ENCODE peak calls at places on chromosomes 2 and 18, in six cellular contexts. F, G, A, V, P and Z are unnamed samples.

GRCh38 chr2:191688934-191689695 is 11.2 kb downstream of the NABP1 start:
- DNase-seq in A (peak; percentile 90), P (peak; percentile 90), G (no peak), F (peak; percentile 80), V (no peak), Z (no peak)

GRCh38 chr2:98346259-98347236 is at the start of gene CNGA3:
- DNase-seq in P (no peak), A (peak; percentile 31), F (peak; percentile 22), G (peak; percentile 18), V (peak; percentile 45), Z (peak; percentile 23)

GRCh38 chr2:146321175-146321574 is 1523.7 kb upstream of the ACVR2A start:
- DNase-seq in P (no peak), F (peak; percentile 74), A (peak; percentile 59), V (no peak), G (no peak), Z (no peak)

GRCh38 chr2:189751080-189751658 is 11.4 kb downstream of the OSGEPL1 start:
- DNase-seq in P (peak; percentile 67), V (no peak), G (no peak), A (peak; percentile 7), F (peak; percentile 26), Z (no peak)

GRCh38 chr2:73998451-73998850 is 13.7 kb downstream of the TET3 start:
- DNase-seq in P (no peak), G (no peak), V (no peak), A (no peak), F (no peak), Z (no peak)

GRCh38 chr2:148654414-148654813 is 9.9 kb downstream of the EPC2 start:
- DNase-seq in F (no peak), V (no peak), P (no peak), A (no peak), G (no peak), Z (no peak)

GRCh38 chr2:206098471-206098870 is 12.5 kb upstream of the INO80D start:
- DNase-seq in G (no peak), V (no peak), P (no peak), A (no peak), F (no peak), Z (no peak)

GRCh38 chr2:167534443-167534842 is 646.2 kb downstream of the XIRP2 start:
- DNase-seq in G (no peak), P (no peak), A (peak; percentile 41), F (no peak), V (no peak), Z (no peak)

GRCh38 chr2:169480079-169480465 is 778 bp downstream of the BBS5 start:
- DNase-seq in G (no peak), F (no peak), P (peak; percentile 14), A (peak; percentile 19), V (no peak), Z (no peak)

GRCh38 chr2:120545521-120546076 is 190.1 kb upstream of the GLI2 start:
- DNase-seq in P (no peak), G (no peak), F (no peak), A (peak; percentile 49), V (no peak), Z (no peak)

GRCh38 chr2:161373939-161374338 is 42.2 kb upstream of the TBR1 start:
- DNase-seq in G (no peak), A (peak; percentile 60), F (no peak), V (no peak), P (no peak), Z (no peak)

GRCh38 chr2:98175811-98176210 is 88.8 kb downstream of the VWA3B start:
- DNase-seq in P (peak; percentile 14), F (no peak), A (no peak), V (no peak), G (no peak), Z (no peak)

GRCh38 chr18:80200932-80201672 is 46.2 kb downstream of the PARD6G start:
- DNase-seq in F (no peak), A (no peak), G (no peak), P (no peak), V (no peak), Z (no peak)

DNA sequence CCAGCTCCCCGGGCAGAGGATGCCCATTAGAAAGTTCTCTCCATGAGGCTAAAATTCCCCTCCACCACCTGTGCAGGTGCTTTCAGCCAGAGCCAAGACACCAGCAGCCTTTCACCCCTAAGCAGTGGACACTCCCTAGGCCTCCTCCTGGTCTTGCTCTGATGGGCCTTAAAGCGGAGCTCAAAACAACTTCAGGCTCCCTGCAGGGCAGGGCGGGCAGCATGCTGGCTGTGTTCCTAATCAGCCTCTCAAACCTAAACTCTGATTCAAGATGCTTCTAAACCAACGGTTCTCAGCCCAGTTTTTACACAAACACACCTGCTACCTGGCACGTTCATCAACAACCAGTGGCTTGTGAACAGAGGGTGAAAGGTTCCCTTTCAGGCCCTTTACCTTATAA is 254.4 kb downstream of the TWIST2 start:
- DNase-seq in F (no peak), P (no peak), A (no peak), V (no peak), G (no peak), Z (no peak)
- H3K36me3 ChIP-seq in F (peaks cover 24% of the 10 kb centered on the region), P (no peaks in the 10 kb centered on the region), A (no peaks in the 10 kb centered on the region), V (no peaks in the 10 kb centered on the region), G (peaks cover 67% of the 10 kb centered on the region), Z (peaks cover 3% of the 10 kb centered on the region)

DNA sequence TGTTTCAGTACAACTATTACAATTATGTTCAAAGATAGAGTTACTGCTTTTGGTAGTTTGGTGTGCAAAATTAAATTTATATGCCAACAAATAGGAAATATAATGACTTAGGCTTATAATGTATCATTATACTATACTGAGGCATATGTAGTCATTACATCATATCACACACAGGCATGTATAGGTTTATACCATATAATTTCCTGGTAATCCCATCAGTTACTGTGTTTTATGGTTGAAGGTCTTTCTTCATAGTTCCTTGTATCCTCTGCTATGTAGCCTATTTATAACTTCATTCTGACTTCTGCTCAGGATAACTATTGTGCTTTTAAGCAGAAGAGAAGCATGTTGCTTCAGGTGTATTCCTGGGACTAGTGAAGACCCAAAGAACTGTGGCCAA is 110.5 kb downstream of the ZNF407 start:
- DNase-seq in F (no peak), V (no peak), G (no peak), P (no peak), A (no peak), Z (no peak)
- H3K4me3 ChIP-seq in F (no peak overlapping the region), V (no peak overlapping the region), G (no peak overlapping the region), P (no peak overlapping the region), A (no peak overlapping the region), Z (no peak overlapping the region)

DNA sequence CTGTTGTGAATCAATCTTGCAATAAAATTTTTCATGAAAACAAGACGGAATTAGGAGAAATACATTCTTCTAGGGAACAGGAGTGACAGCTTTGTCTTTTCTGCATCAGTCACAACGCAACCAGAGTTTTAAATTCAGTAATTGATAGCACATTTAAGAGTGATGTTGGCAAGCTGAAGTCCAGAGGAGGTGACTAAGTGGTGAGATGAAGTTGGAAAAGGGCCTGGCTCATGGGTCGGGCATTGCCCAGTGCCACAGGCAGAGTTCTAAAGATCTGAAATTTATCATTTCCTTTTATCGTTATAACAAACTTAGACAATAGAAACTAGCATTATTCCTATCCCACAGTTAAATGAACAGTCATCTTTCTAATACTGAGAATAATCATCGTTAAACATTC is 764.6 kb upstream of the ZEB2 start:
- DNase-seq in F (no peak), V (no peak), A (no peak), G (no peak), P (peak; percentile 43), Z (peak; percentile 65)
- H3K9me3 ChIP-seq in F (no peaks in the 10 kb centered on the region), V (no peaks in the 10 kb centered on the region), A (no peaks in the 10 kb centered on the region), G (peaks cover 19% of the 10 kb centered on the region), P (no peaks in the 10 kb centered on the region), Z (peaks cover 6% of the 10 kb centered on the region)

DNA sequence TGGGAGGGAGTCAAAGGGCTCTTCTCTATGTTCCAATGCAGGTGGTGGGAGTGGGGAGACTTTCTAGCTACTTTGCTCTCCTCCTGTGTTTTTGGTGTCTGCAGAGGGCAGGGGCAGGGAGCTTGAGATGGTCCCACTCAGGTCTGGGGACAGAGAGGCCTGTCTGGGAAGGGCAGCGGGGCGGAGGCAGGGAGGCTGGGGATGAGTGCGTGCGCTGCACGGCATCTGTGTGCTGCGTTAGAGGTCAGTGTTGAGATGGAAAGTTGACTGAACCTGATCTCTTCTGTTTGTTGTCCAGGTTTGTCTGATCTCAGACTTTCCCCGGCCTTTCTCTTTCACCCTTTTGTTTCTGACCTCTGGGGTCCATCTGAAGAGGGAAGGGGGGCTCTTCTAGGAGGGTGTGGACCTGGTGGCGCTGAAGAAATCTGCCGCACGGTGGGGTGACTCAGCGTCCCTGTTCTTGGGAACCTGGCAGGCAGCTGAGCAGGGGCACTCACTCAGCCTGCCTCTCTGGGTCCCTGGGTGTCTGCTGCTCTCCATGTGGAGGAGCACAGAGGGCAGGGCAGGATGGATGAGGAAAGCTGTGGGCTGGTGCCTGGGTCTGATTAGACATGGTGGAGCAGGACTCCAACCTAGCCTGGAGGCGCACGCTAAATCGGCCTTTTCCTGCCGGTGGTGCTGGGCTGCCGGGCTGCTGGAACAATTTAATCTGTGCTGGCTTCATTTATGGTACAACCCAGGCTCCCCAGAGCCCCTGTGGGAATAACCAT is 24.1 kb downstream of the IGFBP2 start:
- DNase-seq in F (no peak), A (peak; percentile 46), V (no peak), G (no peak), P (no peak), Z (no peak)
- H3K36me3 ChIP-seq in F (no peaks in the 10 kb centered on the region), A (no peaks in the 10 kb centered on the region), V (no peaks in the 10 kb centered on the region), G (peaks cover 5% of the 10 kb centered on the region), P (no peaks in the 10 kb centered on the region), Z (no peaks in the 10 kb centered on the region)

DNA sequence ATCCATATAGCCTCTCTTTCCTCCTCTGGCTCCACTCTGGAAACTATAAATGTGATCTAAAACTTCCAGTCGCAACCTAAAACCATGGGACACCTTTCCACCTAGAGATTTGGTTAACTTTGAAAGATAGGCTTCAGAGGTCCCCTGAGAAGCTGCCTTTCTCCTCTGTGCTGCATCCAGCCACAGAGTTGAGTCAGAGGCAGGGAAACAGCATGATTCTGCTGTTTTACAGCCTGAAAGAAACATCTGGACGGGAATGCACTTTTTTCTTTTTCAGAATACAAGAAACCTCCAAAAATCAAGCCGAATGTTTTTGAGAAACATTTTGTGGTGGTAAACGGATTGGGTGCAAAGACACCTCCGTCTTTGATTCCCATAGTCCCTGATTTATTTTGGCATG is 31.0 kb downstream of the SLC4A3 start:
- DNase-seq in P (no peak), G (no peak), A (peak; percentile 60), F (no peak), V (no peak), Z (peak; percentile 45)
- H3K4me3 ChIP-seq in P (no peak overlapping the region), G (no peak overlapping the region), A (no peak overlapping the region), F (no peak overlapping the region), V (no peak overlapping the region), Z (no peak overlapping the region)

DNA sequence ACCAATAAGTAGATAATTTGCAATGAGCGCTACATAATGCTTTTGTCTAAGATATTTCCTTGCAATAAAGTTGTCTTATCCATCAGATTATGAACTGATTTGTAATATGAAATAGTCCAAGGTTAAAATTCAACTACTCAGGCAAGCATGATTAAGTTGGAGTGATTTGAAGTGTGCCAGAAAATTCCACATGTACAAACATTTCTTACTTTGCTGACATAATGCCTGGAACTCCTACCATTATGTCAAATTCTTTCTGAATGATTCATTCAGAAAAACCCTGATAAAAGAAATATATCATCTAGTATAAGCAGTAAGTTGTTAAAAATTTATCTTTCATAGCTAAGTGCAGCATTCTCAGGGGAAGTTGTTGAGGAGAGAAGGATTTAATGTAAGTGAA is 87.3 kb downstream of the CBLN2 start:
- DNase-seq in A (peak; percentile 86), F (peak; percentile 4), G (no peak), P (peak; percentile 43), V (no peak), Z (no peak)
- H3K9me3 ChIP-seq in A (no peaks in the 10 kb centered on the region), F (peaks cover 3% of the 10 kb centered on the region), G (peaks cover under 1% of the 10 kb centered on the region), P (no peaks in the 10 kb centered on the region), V (no peaks in the 10 kb centered on the region), Z (no peaks in the 10 kb centered on the region)

GRCh38 chr2:96622544-96622943 is 15.6 kb downstream of the KANSL3 start:
- DNase-seq in A (no peak), V (no peak), G (no peak), P (no peak), F (no peak), Z (no peak)
- H3K36me3 ChIP-seq in A (peaks cover 5% of the 10 kb centered on the region), V (no peaks in the 10 kb centered on the region), G (peaks cover 25% of the 10 kb centered on the region), P (peaks cover 25% of the 10 kb centered on the region), F (peaks cover 47% of the 10 kb centered on the region), Z (peaks cover 50% of the 10 kb centered on the region)

GRCh38 chr2:15941483-15941853 is 1.1 kb downstream of the MYCN start:
- DNase-seq in F (peak; percentile 9), A (no peak), G (no peak), V (no peak), P (no peak), Z (no peak)
- H3K4me3 ChIP-seq in F (peak overlapping the region; percentile 39), A (no peak overlapping the region), G (peak overlapping the region; percentile 73), V (peak overlapping the region; percentile 63), P (no peak overlapping the region), Z (peak overlapping the region; percentile 41)